ENCODE peak calls at places on chromosomes 7 and 10, in five cellular contexts. One of them, this sample, is unnamed.

GRCh38 chr7:116588641-116589594 is 64.1 kb downstream of the CAV1 start:
- DNase-seq in HCT116: peak; percentile 44
- DNase-seq in left lung: no peak
- DNase-seq in tibial artery: no peak
- DNase-seq in endothelial cell of umbilical vein: peak; percentile 85
- DNase-seq in this sample: no peak

GRCh38 chr10:107442035-107442505 is 277.6 kb upstream of the SORCS1 start:
- DNase-seq in HCT116: no peak
- DNase-seq in left lung: no peak
- DNase-seq in tibial artery: no peak
- DNase-seq in endothelial cell of umbilical vein: no peak
- DNase-seq in this sample: no peak

GRCh38 chr10:72291019-72291532 is 17.4 kb downstream of the DDIT4 start:
- DNase-seq in HCT116: no peak
- DNase-seq in left lung: no peak
- DNase-seq in tibial artery: no peak
- DNase-seq in endothelial cell of umbilical vein: no peak
- DNase-seq in this sample: peak; percentile 43

GRCh38 chr7:100897111-100897608 is 1.5 kb upstream of the ACHE start:
- DNase-seq in HCT116: no peak
- DNase-seq in left lung: peak; percentile 92
- DNase-seq in tibial artery: no peak
- DNase-seq in endothelial cell of umbilical vein: no peak
- DNase-seq in this sample: peak; percentile 62

GRCh38 chr7:45031829-45032228 is 31.8 kb downstream of the CCM2 start:
- DNase-seq in HCT116: no peak
- DNase-seq in left lung: no peak
- DNase-seq in tibial artery: no peak
- DNase-seq in endothelial cell of umbilical vein: no peak
- DNase-seq in this sample: no peak

GRCh38 chr10:95728535-95728934 is 27.4 kb upstream of the ENTPD1 start:
- DNase-seq in HCT116: no peak
- DNase-seq in left lung: no peak
- DNase-seq in tibial artery: no peak
- DNase-seq in endothelial cell of umbilical vein: peak; percentile 54
- DNase-seq in this sample: no peak

GRCh38 chr7:78768859-78769258 is 684.6 kb downstream of the MAGI2 start:
- DNase-seq in HCT116: no peak
- DNase-seq in left lung: no peak
- DNase-seq in tibial artery: no peak
- DNase-seq in endothelial cell of umbilical vein: no peak
- DNase-seq in this sample: no peak

GRCh38 chr10:26057466-26057865 is 123.4 kb downstream of the MYO3A start:
- DNase-seq in HCT116: no peak
- DNase-seq in left lung: no peak
- DNase-seq in tibial artery: no peak
- DNase-seq in endothelial cell of umbilical vein: no peak
- DNase-seq in this sample: no peak

GRCh38 chr10:128735996-128736395 is 609.8 kb upstream of the MKI67 start:
- DNase-seq in HCT116: no peak
- DNase-seq in left lung: no peak
- DNase-seq in tibial artery: no peak
- DNase-seq in endothelial cell of umbilical vein: no peak
- DNase-seq in this sample: no peak

GRCh38 chr7:85554294-85554877 is 367.5 kb upstream of the SEMA3D start:
- DNase-seq in HCT116: peak; percentile 37
- DNase-seq in left lung: no peak
- DNase-seq in tibial artery: no peak
- DNase-seq in endothelial cell of umbilical vein: peak; percentile 63
- DNase-seq in this sample: no peak

GRCh38 chr10:48307584-48307983 is 1.1 kb downstream of the MAPK8 start:
- DNase-seq in HCT116: no peak
- DNase-seq in left lung: no peak
- DNase-seq in tibial artery: no peak
- DNase-seq in endothelial cell of umbilical vein: peak; percentile 35
- DNase-seq in this sample: no peak

GRCh38 chr7:42678315-42678714 is 233.6 kb downstream of the C7orf25 start:
- DNase-seq in HCT116: no peak
- DNase-seq in left lung: no peak
- DNase-seq in tibial artery: no peak
- DNase-seq in endothelial cell of umbilical vein: no peak
- DNase-seq in this sample: no peak

GRCh38 chr10:119166111-119166500 is 592 bp upstream of the SFXN4 start:
- DNase-seq in HCT116: no peak
- DNase-seq in left lung: no peak
- DNase-seq in tibial artery: no peak
- DNase-seq in endothelial cell of umbilical vein: no peak
- DNase-seq in this sample: no peak

GRCh38 chr10:116312091-116312490 is 12.2 kb upstream of the CCDC172 start:
- DNase-seq in HCT116: no peak
- DNase-seq in left lung: no peak
- DNase-seq in tibial artery: no peak
- DNase-seq in endothelial cell of umbilical vein: no peak
- DNase-seq in this sample: no peak

GRCh38 chr7:113664867-113665266 is 253.9 kb downstream of the PPP1R3A start:
- DNase-seq in HCT116: no peak
- DNase-seq in left lung: no peak
- DNase-seq in tibial artery: no peak
- DNase-seq in endothelial cell of umbilical vein: no peak
- DNase-seq in this sample: no peak

GRCh38 chr7:2573747-2574146 is 15.0 kb downstream of the IQCE start:
- DNase-seq in HCT116: no peak
- DNase-seq in left lung: no peak
- DNase-seq in tibial artery: no peak
- DNase-seq in endothelial cell of umbilical vein: no peak
- DNase-seq in this sample: no peak

GRCh38 chr7:2237109-2237602 is 4.4 kb upstream of the MAD1L1 start:
- DNase-seq in HCT116: no peak
- DNase-seq in left lung: no peak
- DNase-seq in tibial artery: peak; percentile 69
- DNase-seq in endothelial cell of umbilical vein: no peak
- DNase-seq in this sample: no peak

GRCh38 chr10:45373783-45374450 is at the start of gene ALOX5:
- DNase-seq in HCT116: no peak
- DNase-seq in left lung: peak; percentile 98
- DNase-seq in tibial artery: peak; percentile 51
- DNase-seq in endothelial cell of umbilical vein: no peak
- DNase-seq in this sample: peak; percentile 33

GRCh38 chr10:7409045-7409731 is 1.6 kb downstream of the SFMBT2 start:
- DNase-seq in HCT116: no peak
- DNase-seq in left lung: no peak
- DNase-seq in tibial artery: no peak
- DNase-seq in endothelial cell of umbilical vein: no peak
- DNase-seq in this sample: peak; percentile 50

GRCh38 chr10:132470306-132471124 is 67.1 kb upstream of the INPP5A start:
- DNase-seq in HCT116: no peak
- DNase-seq in left lung: peak; percentile 79
- DNase-seq in tibial artery: no peak
- DNase-seq in endothelial cell of umbilical vein: no peak
- DNase-seq in this sample: no peak

GRCh38 chr10:132351611-132352010 is 19.6 kb downstream of the LRRC27 start:
- DNase-seq in HCT116: no peak
- DNase-seq in left lung: no peak
- DNase-seq in tibial artery: peak; percentile 5
- DNase-seq in endothelial cell of umbilical vein: no peak
- DNase-seq in this sample: no peak

GRCh38 chr7:77537136-77537594 is at the start of gene PTPN12:
- DNase-seq in HCT116: no peak
- DNase-seq in left lung: no peak
- DNase-seq in tibial artery: no peak
- DNase-seq in endothelial cell of umbilical vein: no peak
- DNase-seq in this sample: no peak

GRCh38 chr10:5040781-5041470 is 37.3 kb upstream of the AKR1C2 start:
- DNase-seq in HCT116: no peak
- DNase-seq in left lung: no peak
- DNase-seq in tibial artery: no peak
- DNase-seq in endothelial cell of umbilical vein: no peak
- DNase-seq in this sample: no peak
- H3K4me3 ChIP-seq in HCT116: no peak overlapping the region
- H3K4me3 ChIP-seq in left lung: no peak overlapping the region
- H3K4me3 ChIP-seq in tibial artery: peak overlapping the region; percentile 20
- H3K4me3 ChIP-seq in endothelial cell of umbilical vein: no peak overlapping the region
- H3K4me3 ChIP-seq in this sample: no peak overlapping the region

DNA sequence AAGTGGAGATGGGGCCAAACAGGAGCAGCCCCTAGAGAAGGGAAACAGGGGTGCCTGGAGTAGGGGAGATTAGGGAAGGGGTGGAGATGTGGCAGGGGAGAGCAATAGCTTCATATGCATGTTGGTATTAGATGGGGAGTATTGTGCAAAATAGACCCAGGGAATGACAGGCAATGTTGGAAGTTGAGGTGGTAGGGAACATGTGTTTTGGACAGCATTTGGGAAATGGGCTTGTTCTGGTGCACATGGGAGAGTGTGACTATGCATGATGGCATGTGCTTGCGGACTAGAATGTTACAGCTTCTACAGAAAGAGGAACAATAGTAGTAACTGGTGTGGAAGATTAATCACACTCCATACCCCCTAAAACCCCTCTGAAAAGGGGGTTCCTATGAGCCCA is 10.4 kb downstream of the PAX2 start:
- DNase-seq in HCT116: no peak
- DNase-seq in left lung: no peak
- DNase-seq in tibial artery: no peak
- DNase-seq in endothelial cell of umbilical vein: no peak
- DNase-seq in this sample: no peak
- H3K27me3 ChIP-seq in HCT116: peaks cover 4% of the 10 kb centered on the region
- H3K27me3 ChIP-seq in left lung: peaks cover 59% of the 10 kb centered on the region
- H3K27me3 ChIP-seq in tibial artery: no peaks in the 10 kb centered on the region
- H3K27me3 ChIP-seq in endothelial cell of umbilical vein: peaks cover 56% of the 10 kb centered on the region
- H3K27me3 ChIP-seq in this sample: peaks cover 31% of the 10 kb centered on the region

GRCh38 chr7:22717760-22718159 is 9.2 kb upstream of the IL6 start:
- DNase-seq in HCT116: no peak
- DNase-seq in left lung: no peak
- DNase-seq in tibial artery: no peak
- DNase-seq in endothelial cell of umbilical vein: no peak
- DNase-seq in this sample: no peak
- H3K4me1 ChIP-seq in HCT116: no peaks in the 10 kb centered on the region
- H3K4me1 ChIP-seq in left lung: peaks cover 5% of the 10 kb centered on the region
- H3K4me1 ChIP-seq in tibial artery: peaks cover 27% of the 10 kb centered on the region
- H3K4me1 ChIP-seq in endothelial cell of umbilical vein: peaks cover 28% of the 10 kb centered on the region
- H3K4me1 ChIP-seq in this sample: no peaks in the 10 kb centered on the region

GRCh38 chr7:55365103-55365679 is at the start of gene LANCL2:
- DNase-seq in HCT116: no peak
- DNase-seq in left lung: no peak
- DNase-seq in tibial artery: no peak
- DNase-seq in endothelial cell of umbilical vein: peak; percentile 62
- DNase-seq in this sample: peak; percentile 46

GRCh38 chr7:55366461-55367138 is 1.5 kb downstream of the LANCL2 start:
- DNase-seq in HCT116: no peak
- DNase-seq in left lung: no peak
- DNase-seq in tibial artery: no peak
- DNase-seq in endothelial cell of umbilical vein: no peak
- DNase-seq in this sample: no peak

GRCh38 chr7:55365680-55366460 is 733 bp downstream of the LANCL2 start:
- DNase-seq in HCT116: peak; percentile 93
- DNase-seq in left lung: peak; percentile 99
- DNase-seq in tibial artery: peak; percentile 93
- DNase-seq in endothelial cell of umbilical vein: peak; percentile 94
- DNase-seq in this sample: peak; percentile 93

GRCh38 chr7:55369427-55369826 is 4.3 kb downstream of the LANCL2 start:
- DNase-seq in HCT116: no peak
- DNase-seq in left lung: no peak
- DNase-seq in tibial artery: no peak
- DNase-seq in endothelial cell of umbilical vein: peak; percentile 87
- DNase-seq in this sample: no peak

DNA sequence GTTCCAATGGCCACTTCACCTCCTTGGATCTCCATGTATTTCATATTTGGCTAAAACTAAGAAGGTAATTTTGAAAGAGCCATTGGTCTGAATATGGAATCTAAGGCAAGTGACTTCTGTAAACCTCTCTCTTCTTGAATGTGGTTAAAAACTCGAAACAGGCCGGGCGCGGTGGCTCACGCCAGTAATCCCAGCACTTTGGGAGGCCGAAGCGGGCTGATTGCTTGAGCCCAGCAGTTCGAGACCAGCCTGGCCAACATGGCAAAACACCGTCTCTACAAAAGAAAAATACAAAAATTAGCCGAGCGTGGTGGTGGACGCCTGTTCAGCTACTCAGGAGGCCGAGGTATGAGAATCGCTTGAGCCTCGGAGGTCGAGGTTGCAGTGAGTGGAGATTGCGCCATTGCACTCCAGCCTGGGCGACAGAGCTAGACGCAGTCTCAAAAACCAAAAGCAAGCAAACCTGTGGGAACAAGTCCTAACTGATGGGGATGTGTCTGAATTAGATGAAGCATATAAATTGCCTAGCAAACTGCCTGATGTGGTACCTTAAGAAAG is 2.2 kb downstream of the LANCL2 start:
- DNase-seq in HCT116: no peak
- DNase-seq in left lung: peak; percentile 73
- DNase-seq in tibial artery: no peak
- DNase-seq in endothelial cell of umbilical vein: no peak
- DNase-seq in this sample: no peak
- H3K4me3 ChIP-seq in HCT116: peak overlapping the region; percentile 84
- H3K4me3 ChIP-seq in left lung: peak overlapping the region; percentile 93
- H3K4me3 ChIP-seq in tibial artery: peak overlapping the region; percentile 94
- H3K4me3 ChIP-seq in endothelial cell of umbilical vein: no peak overlapping the region
- H3K4me3 ChIP-seq in this sample: peak overlapping the region; percentile 100

GRCh38 chr7:25982684-25983083 is 169.3 kb upstream of the NFE2L3 start:
- DNase-seq in HCT116: no peak
- DNase-seq in left lung: no peak
- DNase-seq in tibial artery: no peak
- DNase-seq in endothelial cell of umbilical vein: no peak
- DNase-seq in this sample: no peak

GRCh38 chr7:25985196-25985595 is 166.8 kb upstream of the NFE2L3 start:
- DNase-seq in HCT116: no peak
- DNase-seq in left lung: no peak
- DNase-seq in tibial artery: no peak
- DNase-seq in endothelial cell of umbilical vein: no peak
- DNase-seq in this sample: no peak

GRCh38 chr7:25976630-25977029 is 175.4 kb upstream of the NFE2L3 start:
- DNase-seq in HCT116: no peak
- DNase-seq in left lung: no peak
- DNase-seq in tibial artery: no peak
- DNase-seq in endothelial cell of umbilical vein: no peak
- DNase-seq in this sample: no peak

DNA sequence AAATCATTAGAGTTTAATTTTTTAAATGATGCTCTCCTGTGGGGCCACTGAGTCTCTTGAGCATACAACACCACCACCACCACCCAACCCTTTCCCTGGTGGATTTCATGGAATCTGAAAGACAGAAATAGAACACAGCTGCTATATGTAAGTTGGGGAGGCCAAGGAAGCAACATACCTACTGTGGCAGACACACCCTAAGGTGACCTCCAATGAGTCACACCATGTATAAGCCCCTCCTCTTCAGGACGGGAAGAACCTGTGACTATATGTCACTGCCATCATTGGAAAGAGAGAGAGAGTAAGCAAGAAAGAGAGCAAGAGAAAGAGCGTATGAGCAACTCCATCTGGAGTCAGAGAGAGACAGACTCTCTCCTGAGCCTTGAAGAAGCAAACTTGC is 172.4 kb upstream of the NFE2L3 start:
- DNase-seq in HCT116: no peak
- DNase-seq in left lung: no peak
- DNase-seq in tibial artery: no peak
- DNase-seq in endothelial cell of umbilical vein: no peak
- DNase-seq in this sample: no peak
- H3K27me3 ChIP-seq in HCT116: no peaks in the 10 kb centered on the region
- H3K27me3 ChIP-seq in left lung: no peaks in the 10 kb centered on the region
- H3K27me3 ChIP-seq in tibial artery: no peaks in the 10 kb centered on the region
- H3K27me3 ChIP-seq in endothelial cell of umbilical vein: no peaks in the 10 kb centered on the region
- H3K27me3 ChIP-seq in this sample: no peaks in the 10 kb centered on the region

This sample was measured in CD8-positive, alpha-beta memory T cell.